ENCODE peak calls at places on chromosomes 5 and 9, in six cellular contexts. D is fibroblast of lung; Z is stimulated activated CD8-positive, alpha-beta memory T cell treated with anti-CD3 and anti-CD28 coated beads, Interleukin-15, amount 100 ng/mL, for 24 hours; C is ELR; U is stimulated activated CD4-positive, alpha-beta T cell treated with anti-CD3 and anti-CD28 coated beads, Interleukin-2, amount 100 ng/mL, for 48 hours; X is CD8-positive, alpha-beta T cell. N is an unnamed sample.

GRCh38 chr5:148972958-148973357 is 89.9 kb downstream of the SH3TC2 start:
- DNase-seq in D (peak; percentile 82), Z (no peak), C (peak; percentile 95), U (no peak), X (no peak), N (no peak)

GRCh38 chr5:83034552-83035181 is 42.5 kb downstream of the TMEM167A start:
- DNase-seq in D (peak; percentile 15), Z (no peak), C (no peak), U (no peak), X (no peak), N (no peak)

GRCh38 chr5:93044860-93045666 is 536.0 kb downstream of the NR2F1-AS1 start:
- DNase-seq in D (no peak), Z (no peak), C (no peak), U (no peak), X (no peak), N (no peak)

GRCh38 chr9:125544988-125545651 is 161.9 kb downstream of the MAPKAP1 start:
- DNase-seq in D (peak; percentile 98), Z (no peak), C (peak; percentile 17), U (no peak), X (no peak), N (no peak)

GRCh38 chr9:27519466-27520465 is 4.3 kb upstream of the IFNK start:
- DNase-seq in D (no peak), Z (no peak), C (peak; percentile 77), U (no peak), X (no peak), N (no peak)

GRCh38 chr9:4228606-4229005 is 71.3 kb downstream of the GLIS3 start:
- DNase-seq in D (peak; percentile 70), Z (no peak), C (peak; percentile 62), U (no peak), X (no peak), N (no peak)

GRCh38 chr5:82164109-82164956 is 113.8 kb downstream of the RPS23 start:
- DNase-seq in D (peak; percentile 92), Z (no peak), C (peak; percentile 93), U (no peak), X (no peak), N (no peak)

GRCh38 chr5:40987349-40987748 is 78.1 kb downstream of the C7 start:
- DNase-seq in D (no peak), Z (no peak), C (no peak), U (no peak), X (no peak), N (no peak)

GRCh38 chr9:2634158-2634557 is 12.6 kb downstream of the VLDLR start:
- DNase-seq in D (peak; percentile 36), Z (no peak), C (no peak), U (no peak), X (no peak), N (no peak)

GRCh38 chr9:35608221-35608620 is 3.2 kb downstream of the TESK1 start:
- DNase-seq in D (no peak), Z (no peak), C (no peak), U (no peak), X (no peak), N (no peak)

N was measured in D341Med.